ENCODE peak calls at places on chromosomes 12 and 14, in ten cellular contexts. One of them, this sample, is unnamed.

GRCh38 chr12:20946732-20947131 is 136.2 kb downstream of the SLCO1B3 start:
- DNase-seq in endothelial cell: peak
- DNase-seq in HTR-8/SVneo: no peak
- DNase-seq in SK-N-DZ: peak
- DNase-seq in EH: no peak
- DNase-seq in A549: peak
- DNase-seq in thoracic aorta: no peak
- DNase-seq in T-helper 9 cell: peak
- DNase-seq in caudate nucleus: no peak
- DNase-seq in nucleus accumbens: no peak
- DNase-seq in this sample: no peak

GRCh38 chr12:124240493-124240892 is 54.4 kb upstream of the RFLNA start:
- DNase-seq in A549: peak
- DNase-seq in caudate nucleus: no peak
- DNase-seq in T-helper 9 cell: no peak
- DNase-seq in SK-N-DZ: peak
- DNase-seq in nucleus accumbens: no peak
- DNase-seq in HTR-8/SVneo: peak
- DNase-seq in EH: peak
- DNase-seq in thoracic aorta: no peak
- DNase-seq in endothelial cell: no peak
- DNase-seq in this sample: no peak

GRCh38 chr12:104337030-104337558 is 33.6 kb downstream of the EID3 start:
- DNase-seq in HTR-8/SVneo: no peak
- DNase-seq in SK-N-DZ: no peak
- DNase-seq in nucleus accumbens: no peak
- DNase-seq in EH: no peak
- DNase-seq in caudate nucleus: no peak
- DNase-seq in A549: no peak
- DNase-seq in thoracic aorta: no peak
- DNase-seq in endothelial cell: no peak
- DNase-seq in T-helper 9 cell: no peak
- DNase-seq in this sample: no peak

GRCh38 chr14:92105845-92106094 is 612 bp downstream of the ATXN3 start:
- DNase-seq in T-helper 9 cell: peak
- DNase-seq in A549: peak
- DNase-seq in endothelial cell: no peak
- DNase-seq in caudate nucleus: no peak
- DNase-seq in HTR-8/SVneo: no peak
- DNase-seq in SK-N-DZ: no peak
- DNase-seq in nucleus accumbens: peak
- DNase-seq in EH: peak
- DNase-seq in thoracic aorta: no peak
- DNase-seq in this sample: no peak

GRCh38 chr14:50335989-50336391 is 23.9 kb downstream of the DMAC2L start:
- DNase-seq in HTR-8/SVneo: no peak
- DNase-seq in A549: no peak
- DNase-seq in endothelial cell: peak
- DNase-seq in EH: peak
- DNase-seq in caudate nucleus: peak
- DNase-seq in T-helper 9 cell: no peak
- DNase-seq in thoracic aorta: no peak
- DNase-seq in SK-N-DZ: peak
- DNase-seq in nucleus accumbens: peak
- DNase-seq in this sample: peak

GRCh38 chr12:3998968-3999792 is 126.0 kb upstream of the PARP11 start:
- DNase-seq in endothelial cell: no peak
- DNase-seq in nucleus accumbens: no peak
- DNase-seq in EH: no peak
- DNase-seq in caudate nucleus: no peak
- DNase-seq in SK-N-DZ: no peak
- DNase-seq in HTR-8/SVneo: no peak
- DNase-seq in A549: peak
- DNase-seq in thoracic aorta: no peak
- DNase-seq in T-helper 9 cell: peak
- DNase-seq in this sample: no peak

GRCh38 chr14:105448706-105449111 is 25.9 kb upstream of the CRIP2 start:
- DNase-seq in SK-N-DZ: peak
- DNase-seq in T-helper 9 cell: peak
- DNase-seq in HTR-8/SVneo: peak
- DNase-seq in nucleus accumbens: peak
- DNase-seq in A549: peak
- DNase-seq in thoracic aorta: no peak
- DNase-seq in caudate nucleus: peak
- DNase-seq in endothelial cell: peak
- DNase-seq in EH: peak
- DNase-seq in this sample: peak

GRCh38 chr12:3202734-3203446 is 125.7 kb downstream of the TSPAN9 start:
- DNase-seq in nucleus accumbens: peak
- DNase-seq in A549: peak
- DNase-seq in caudate nucleus: peak
- DNase-seq in HTR-8/SVneo: peak
- DNase-seq in EH: peak
- DNase-seq in thoracic aorta: no peak
- DNase-seq in SK-N-DZ: peak
- DNase-seq in endothelial cell: peak
- DNase-seq in T-helper 9 cell: peak
- DNase-seq in this sample: no peak

GRCh38 chr14:95699397-95699796 is 13.2 kb downstream of the TCL1B start:
- DNase-seq in A549: no peak
- DNase-seq in T-helper 9 cell: no peak
- DNase-seq in EH: no peak
- DNase-seq in thoracic aorta: no peak
- DNase-seq in nucleus accumbens: no peak
- DNase-seq in endothelial cell: no peak
- DNase-seq in HTR-8/SVneo: no peak
- DNase-seq in SK-N-DZ: no peak
- DNase-seq in caudate nucleus: no peak
- DNase-seq in this sample: no peak

GRCh38 chr14:92914087-92914656 is 8.8 kb upstream of the CHGA start:
- DNase-seq in T-helper 9 cell: peak
- DNase-seq in caudate nucleus: no peak
- DNase-seq in EH: peak
- DNase-seq in thoracic aorta: no peak
- DNase-seq in HTR-8/SVneo: no peak
- DNase-seq in A549: no peak
- DNase-seq in nucleus accumbens: peak
- DNase-seq in endothelial cell: peak
- DNase-seq in SK-N-DZ: no peak
- DNase-seq in this sample: no peak

GRCh38 chr12:122850048-122850445 is 14.8 kb downstream of the HIP1R start:
- DNase-seq in caudate nucleus: no peak
- DNase-seq in SK-N-DZ: no peak
- DNase-seq in nucleus accumbens: no peak
- DNase-seq in HTR-8/SVneo: no peak
- DNase-seq in endothelial cell: no peak
- DNase-seq in EH: no peak
- DNase-seq in thoracic aorta: no peak
- DNase-seq in A549: no peak
- DNase-seq in T-helper 9 cell: no peak
- DNase-seq in this sample: no peak

GRCh38 chr14:93186961-93187360 is 1.8 kb downstream of the LYSET start:
- DNase-seq in SK-N-DZ: no peak
- DNase-seq in A549: no peak
- DNase-seq in nucleus accumbens: no peak
- DNase-seq in T-helper 9 cell: no peak
- DNase-seq in caudate nucleus: no peak
- DNase-seq in EH: no peak
- DNase-seq in HTR-8/SVneo: no peak
- DNase-seq in thoracic aorta: no peak
- DNase-seq in endothelial cell: no peak
- DNase-seq in this sample: no peak

GRCh38 chr12:76542908-76543307 is 16.7 kb downstream of the OSBPL8 start:
- DNase-seq in thoracic aorta: no peak
- DNase-seq in A549: no peak
- DNase-seq in T-helper 9 cell: no peak
- DNase-seq in SK-N-DZ: no peak
- DNase-seq in endothelial cell: no peak
- DNase-seq in HTR-8/SVneo: no peak
- DNase-seq in caudate nucleus: no peak
- DNase-seq in EH: no peak
- DNase-seq in nucleus accumbens: no peak
- DNase-seq in this sample: no peak

GRCh38 chr12:43826681-43827458 is 9.0 kb upstream of the TMEM117 start:
- DNase-seq in A549: no peak
- DNase-seq in SK-N-DZ: no peak
- DNase-seq in caudate nucleus: no peak
- DNase-seq in EH: peak
- DNase-seq in T-helper 9 cell: no peak
- DNase-seq in endothelial cell: no peak
- DNase-seq in thoracic aorta: no peak
- DNase-seq in nucleus accumbens: no peak
- DNase-seq in HTR-8/SVneo: no peak
- DNase-seq in this sample: no peak

GRCh38 chr12:130636370-130636769 is 79.7 kb downstream of the RIMBP2 start:
- DNase-seq in A549: no peak
- DNase-seq in EH: no peak
- DNase-seq in HTR-8/SVneo: no peak
- DNase-seq in nucleus accumbens: no peak
- DNase-seq in caudate nucleus: no peak
- DNase-seq in endothelial cell: no peak
- DNase-seq in SK-N-DZ: no peak
- DNase-seq in thoracic aorta: no peak
- DNase-seq in T-helper 9 cell: no peak
- DNase-seq in this sample: no peak

GRCh38 chr12:50419112-50419909 is 18.6 kb downstream of the LARP4 start:
- DNase-seq in nucleus accumbens: no peak
- DNase-seq in caudate nucleus: no peak
- DNase-seq in T-helper 9 cell: no peak
- DNase-seq in EH: no peak
- DNase-seq in SK-N-DZ: no peak
- DNase-seq in thoracic aorta: no peak
- DNase-seq in endothelial cell: no peak
- DNase-seq in HTR-8/SVneo: no peak
- DNase-seq in A549: peak
- DNase-seq in this sample: no peak

GRCh38 chr12:121949643-121950397 is 31.4 kb downstream of the CFAP251 start:
- DNase-seq in caudate nucleus: no peak
- DNase-seq in HTR-8/SVneo: no peak
- DNase-seq in nucleus accumbens: no peak
- DNase-seq in A549: peak
- DNase-seq in endothelial cell: no peak
- DNase-seq in EH: peak
- DNase-seq in thoracic aorta: no peak
- DNase-seq in SK-N-DZ: no peak
- DNase-seq in T-helper 9 cell: no peak
- DNase-seq in this sample: no peak

GRCh38 chr14:68182492-68182891 is 362.9 kb downstream of the RAD51B start:
- DNase-seq in endothelial cell: no peak
- DNase-seq in thoracic aorta: no peak
- DNase-seq in caudate nucleus: no peak
- DNase-seq in A549: no peak
- DNase-seq in SK-N-DZ: no peak
- DNase-seq in EH: no peak
- DNase-seq in HTR-8/SVneo: no peak
- DNase-seq in nucleus accumbens: no peak
- DNase-seq in T-helper 9 cell: no peak
- DNase-seq in this sample: no peak

GRCh38 chr12:132089407-132089910 is 54.7 kb downstream of the DDX51 start:
- DNase-seq in A549: no peak
- DNase-seq in EH: peak
- DNase-seq in SK-N-DZ: no peak
- DNase-seq in HTR-8/SVneo: no peak
- DNase-seq in nucleus accumbens: no peak
- DNase-seq in endothelial cell: no peak
- DNase-seq in caudate nucleus: no peak
- DNase-seq in T-helper 9 cell: no peak
- DNase-seq in thoracic aorta: no peak
- DNase-seq in this sample: no peak

GRCh38 chr14:69261761-69262331 is 1.9 kb downstream of the GALNT16 start:
- DNase-seq in A549: peak
- DNase-seq in caudate nucleus: no peak
- DNase-seq in thoracic aorta: no peak
- DNase-seq in T-helper 9 cell: no peak
- DNase-seq in endothelial cell: peak
- DNase-seq in EH: peak
- DNase-seq in nucleus accumbens: no peak
- DNase-seq in SK-N-DZ: peak
- DNase-seq in HTR-8/SVneo: no peak
- DNase-seq in this sample: no peak

GRCh38 chr12:124709722-124710656 is 142.6 kb upstream of the NCOR2 start:
- DNase-seq in nucleus accumbens: no peak
- DNase-seq in endothelial cell: no peak
- DNase-seq in caudate nucleus: no peak
- DNase-seq in thoracic aorta: no peak
- DNase-seq in SK-N-DZ: no peak
- DNase-seq in A549: no peak
- DNase-seq in HTR-8/SVneo: peak
- DNase-seq in T-helper 9 cell: no peak
- DNase-seq in EH: peak
- DNase-seq in this sample: no peak

GRCh38 chr14:98984719-98985041 is 287.3 kb downstream of the BCL11B start:
- DNase-seq in thoracic aorta: no peak
- DNase-seq in SK-N-DZ: no peak
- DNase-seq in A549: no peak
- DNase-seq in HTR-8/SVneo: no peak
- DNase-seq in caudate nucleus: no peak
- DNase-seq in T-helper 9 cell: peak
- DNase-seq in EH: no peak
- DNase-seq in endothelial cell: no peak
- DNase-seq in nucleus accumbens: no peak
- DNase-seq in this sample: no peak

GRCh38 chr14:88554458-88555286 is at the start of gene PTPN21:
- DNase-seq in endothelial cell: peak
- DNase-seq in thoracic aorta: no peak
- DNase-seq in A549: peak
- DNase-seq in HTR-8/SVneo: peak
- DNase-seq in caudate nucleus: peak
- DNase-seq in nucleus accumbens: peak
- DNase-seq in T-helper 9 cell: no peak
- DNase-seq in SK-N-DZ: no peak
- DNase-seq in EH: peak
- DNase-seq in this sample: peak

GRCh38 chr14:87131879-87132278 is 861.1 kb downstream of the GALC start:
- DNase-seq in HTR-8/SVneo: peak
- DNase-seq in endothelial cell: no peak
- DNase-seq in thoracic aorta: no peak
- DNase-seq in T-helper 9 cell: no peak
- DNase-seq in caudate nucleus: peak
- DNase-seq in A549: no peak
- DNase-seq in nucleus accumbens: no peak
- DNase-seq in EH: no peak
- DNase-seq in SK-N-DZ: peak
- DNase-seq in this sample: no peak

GRCh38 chr14:72868500-72868899 is 25.4 kb downstream of the DPF3 start:
- DNase-seq in nucleus accumbens: no peak
- DNase-seq in caudate nucleus: no peak
- DNase-seq in EH: no peak
- DNase-seq in HTR-8/SVneo: no peak
- DNase-seq in T-helper 9 cell: no peak
- DNase-seq in SK-N-DZ: no peak
- DNase-seq in thoracic aorta: no peak
- DNase-seq in endothelial cell: no peak
- DNase-seq in A549: no peak
- DNase-seq in this sample: no peak

GRCh38 chr14:75499084-75499875 is 23.0 kb upstream of the BATF start:
- DNase-seq in caudate nucleus: no peak
- DNase-seq in endothelial cell: no peak
- DNase-seq in A549: no peak
- DNase-seq in SK-N-DZ: no peak
- DNase-seq in T-helper 9 cell: no peak
- DNase-seq in thoracic aorta: no peak
- DNase-seq in EH: no peak
- DNase-seq in HTR-8/SVneo: no peak
- DNase-seq in nucleus accumbens: no peak
- DNase-seq in this sample: no peak

GRCh38 chr14:88352299-88353097 is 29.4 kb upstream of the KCNK10 start:
- DNase-seq in HTR-8/SVneo: no peak
- DNase-seq in nucleus accumbens: no peak
- DNase-seq in A549: no peak
- DNase-seq in T-helper 9 cell: no peak
- DNase-seq in EH: peak
- DNase-seq in SK-N-DZ: no peak
- DNase-seq in endothelial cell: no peak
- DNase-seq in thoracic aorta: no peak
- DNase-seq in caudate nucleus: peak
- DNase-seq in this sample: peak

GRCh38 chr14:24284501-24285035 is 13.2 kb upstream of the RABGGTA start:
- DNase-seq in HTR-8/SVneo: no peak
- DNase-seq in EH: no peak
- DNase-seq in endothelial cell: no peak
- DNase-seq in SK-N-DZ: no peak
- DNase-seq in T-helper 9 cell: no peak
- DNase-seq in nucleus accumbens: no peak
- DNase-seq in thoracic aorta: no peak
- DNase-seq in caudate nucleus: no peak
- DNase-seq in A549: no peak
- DNase-seq in this sample: no peak

This sample was measured in hippocampal formation.